ENCODE peak calls at places on chromosomes 1 and 21, in ten cellular contexts. P, M, R, W, S, G, X, F, Z and C are unnamed samples.

GRCh38 chr1:69738458-69738857 is 170.7 kb downstream of the LRRC7 start:
- DNase-seq in G (no peak), M (no peak), X (no peak), W (no peak), F (no peak), P (no peak), R (no peak), Z (no peak), S (no peak), C (no peak)

GRCh38 chr1:172286629-172287076 is 133.8 kb upstream of the C1orf105 start:
- DNase-seq in P (no peak), X (peak), S (no peak), Z (peak), F (no peak), R (no peak), G (no peak), W (no peak), M (no peak), C (no peak)

GRCh38 chr1:204493145-204493881 is 1.3 kb downstream of the PIK3C2B start:
- DNase-seq in R (peak), M (peak), W (peak), F (peak), S (no peak), G (peak), X (no peak), Z (peak), P (no peak), C (no peak)

GRCh38 chr21:29316806-29317205 is 18.1 kb downstream of the BACH1 start:
- DNase-seq in X (no peak), G (no peak), F (no peak), M (no peak), S (no peak), R (no peak), P (no peak), Z (no peak), W (no peak), C (no peak)

GRCh38 chr1:182570611-182570970 is 18.5 kb downstream of the RNASEL start:
- DNase-seq in S (no peak), W (no peak), G (no peak), F (no peak), X (no peak), Z (no peak), R (no peak), P (no peak), M (no peak), C (no peak)

GRCh38 chr1:165890684-165891083 is 63.3 kb downstream of the UCK2 start:
- DNase-seq in Z (no peak), F (no peak), X (no peak), M (no peak), G (no peak), W (no peak), R (no peak), S (no peak), P (no peak), C (no peak)

GRCh38 chr1:150017206-150017750 is 6.8 kb upstream of the OTUD7B start:
- DNase-seq in G (no peak), M (no peak), P (no peak), F (no peak), Z (no peak), R (no peak), W (peak), S (no peak), X (no peak), C (no peak)

GRCh38 chr1:164930241-164930640 is 371.3 kb downstream of the PBX1 start:
- DNase-seq in F (no peak), G (no peak), P (no peak), X (no peak), S (no peak), Z (no peak), R (no peak), W (no peak), M (no peak), C (no peak)

GRCh38 chr21:30605968-30606367 is 5.1 kb downstream of the KRTAP22-1 start:
- DNase-seq in Z (no peak), P (no peak), F (no peak), W (no peak), X (no peak), M (no peak), G (no peak), S (no peak), R (no peak), C (no peak)

GRCh38 chr1:183195146-183195571 is 9.1 kb downstream of the LAMC2 start:
- DNase-seq in R (no peak), G (no peak), S (no peak), W (peak), X (no peak), M (no peak), Z (no peak), P (no peak), F (no peak), C (no peak)

GRCh38 chr1:224745924-224746323 is 129.8 kb downstream of the CNIH3 start:
- DNase-seq in M (no peak), Z (no peak), R (no peak), S (no peak), W (no peak), F (no peak), G (no peak), X (no peak), P (no peak), C (no peak)

GRCh38 chr1:47677241-47677940 is 239.5 kb downstream of the FOXD2 start:
- DNase-seq in R (peak), S (no peak), M (no peak), Z (no peak), P (no peak), W (no peak), G (no peak), X (no peak), F (no peak), C (no peak)

GRCh38 chr1:81681570-81681969 is 119.2 kb upstream of the ADGRL2 start:
- DNase-seq in S (no peak), M (no peak), P (no peak), X (no peak), R (no peak), W (peak), Z (no peak), F (peak), G (peak), C (no peak)

GRCh38 chr1:148264374-148265276 is 112.5 kb upstream of the NBPF11 start:
- DNase-seq in P (no peak), R (no peak), G (no peak), M (no peak), Z (no peak), X (peak), S (no peak), W (no peak), F (no peak), C (peak)